ENCODE peak calls at places on chromosomes 11 and 22, in eight cellular contexts. D, X, L, U, M, K, W and A are unnamed samples.

GRCh38 chr22:46202897-46203589 is 47.0 kb downstream of the CDPF1 start:
- DNase-seq in K (no peak), D (no peak), W (peak), L (no peak), M (no peak), X (no peak), U (no peak), A (no peak)

GRCh38 chr11:18853086-18853720 is 61.6 kb upstream of the PTPN5 start:
- DNase-seq in X (peak), L (no peak), D (no peak), W (no peak), K (no peak), U (no peak), M (peak), A (peak)

GRCh38 chr11:48007677-48008076 is 27.3 kb downstream of the PTPRJ start:
- DNase-seq in K (no peak), D (no peak), L (no peak), X (no peak), W (no peak), U (no peak), M (no peak), A (no peak)

GRCh38 chr11:45702511-45702910 is 37.1 kb upstream of the CHST1 start:
- DNase-seq in W (no peak), X (no peak), U (no peak), M (no peak), L (no peak), K (no peak), D (no peak), A (no peak)

GRCh38 chr11:110855246-110855645 is 143.0 kb upstream of the ARHGAP20 start:
- DNase-seq in W (no peak), X (no peak), L (no peak), K (no peak), U (no peak), D (no peak), M (no peak), A (no peak)

GRCh38 chr11:102882389-102883024 is 7.7 kb upstream of the MMP12 start:
- DNase-seq in X (no peak), L (no peak), M (peak), D (no peak), K (peak), U (no peak), W (no peak), A (no peak)

GRCh38 chr11:13955971-13956421 is 6.5 kb upstream of the SPON1 start:
- DNase-seq in L (peak), W (peak), D (peak), K (peak), M (no peak), X (peak), U (peak), A (no peak)

GRCh38 chr22:37896181-37896592 is 9.9 kb upstream of the MICALL1 start:
- DNase-seq in L (no peak), X (no peak), W (peak), M (no peak), U (no peak), D (peak), K (no peak), A (no peak)

GRCh38 chr11:79237676-79238075 is 203.2 kb downstream of the TENM4 start:
- DNase-seq in W (no peak), D (no peak), X (no peak), K (peak), U (no peak), M (no peak), L (no peak), A (no peak)

GRCh38 chr11:88507771-88508557 is 170.4 kb upstream of the CTSC start:
- DNase-seq in L (no peak), D (no peak), K (no peak), X (no peak), U (no peak), M (no peak), W (no peak), A (no peak)

GRCh38 chr11:117096140-117096972 is 1.9 kb downstream of the SIK3 start:
- DNase-seq in M (no peak), W (peak), K (no peak), U (no peak), X (no peak), D (peak), L (no peak), A (no peak)

GRCh38 chr11:443542-444199 is 1.9 kb upstream of the ANO9 start:
- DNase-seq in M (no peak), X (no peak), K (no peak), D (no peak), U (peak), L (no peak), W (peak), A (no peak)

GRCh38 chr11:35404397-35404775 is 15.0 kb downstream of the SLC1A2 start:
- DNase-seq in W (no peak), U (peak), K (peak), M (peak), D (no peak), X (no peak), L (no peak), A (peak)

GRCh38 chr11:61602775-61603569 is 22.1 kb upstream of the SYT7 start:
- DNase-seq in U (peak), X (peak), W (peak), M (peak), K (peak), L (peak), D (no peak), A (no peak)

GRCh38 chr11:76177250-76177686 is 29.0 kb downstream of the WNT11 start:
- DNase-seq in D (no peak), W (no peak), M (no peak), L (no peak), K (no peak), X (no peak), U (no peak), A (no peak)